ENCODE peak calls at places on chromosomes 13 and 19, in four cellular contexts. Q is NCI-H510A treated with DMSO at 0.1 percent for 48 hours; H is stimulated activated CD4-positive, alpha-beta T cell treated with anti-CD3 and anti-CD28 coated beads, TNF-alpha, amount 100 ng/mL, for 4 hours; S is ecto neural progenitor cell. W is an unnamed sample.

GRCh38 chr13:78299832-78300623 is 303.3 kb downstream of the POU4F1 start:
- DNase-seq in Q (no peak), H (no peak), S (no peak), W (no peak)

GRCh38 chr13:112873851-112874750 is 94.9 kb upstream of the MCF2L start:
- DNase-seq in H (no peak), S (peak), Q (peak), W (peak)

GRCh38 chr19:46232029-46232428 is 2.5 kb downstream of the IGFL1 start:
- DNase-seq in H (no peak), S (no peak), Q (no peak), W (peak)

GRCh38 chr13:34731486-34731885 is 210.6 kb upstream of the NBEA start:
- DNase-seq in S (no peak), H (no peak), Q (no peak), W (peak)

GRCh38 chr13:27481766-27482165 is 31.4 kb upstream of the MTIF3 start:
- DNase-seq in H (no peak), S (peak), Q (peak), W (peak)

GRCh38 chr13:40394304-40394983 is 272.0 kb downstream of the FOXO1 start:
- DNase-seq in S (no peak), Q (no peak), H (no peak), W (peak)

GRCh38 chr13:21318891-21319532 is 140.1 kb downstream of the ZDHHC20 start:
- DNase-seq in S (no peak), Q (no peak), H (no peak), W (no peak)

GRCh38 chr13:24147570-24147963 is 13.0 kb upstream of the SPATA13 start:
- DNase-seq in S (no peak), Q (no peak), H (no peak), W (no peak)

GRCh38 chr19:32037998-32038732 is 307.2 kb upstream of the ZNF507 start:
- DNase-seq in H (no peak), S (no peak), Q (no peak), W (no peak)

W was measured in epithelial cell of esophagus.